ENCODE peak calls at places on chromosome 21, in seven cellular contexts. J, E, T, S, W, X and F are unnamed samples.

GRCh38 chr21:37072239-37072987 is 458 bp downstream of the PIGP start:
- DNase-seq in T (no peak), J (peak), S (peak), E (peak), W (no peak), X (peak), F (peak)

GRCh38 chr21:38773108-38774061 is 32.3 kb upstream of the ETS2 start:
- DNase-seq in S (no peak), J (no peak), E (no peak), X (no peak), T (no peak), W (no peak), F (no peak)

GRCh38 chr21:36796070-36796469 is 97.2 kb downstream of the SIM2 start:
- DNase-seq in X (no peak), J (no peak), W (no peak), T (no peak), S (no peak), E (no peak), F (no peak)

GRCh38 chr21:44337941-44338895 is 972 bp downstream of the CFAP410 start:
- DNase-seq in S (peak), W (peak), X (peak), J (peak), E (peak), T (peak), F (no peak)

GRCh38 chr21:32096411-32096810 is 182.4 kb downstream of the MIS18A start:
- DNase-seq in E (no peak), S (no peak), W (no peak), T (peak), X (no peak), J (no peak), F (no peak)

GRCh38 chr21:15667824-15668223 is 62.0 kb upstream of the USP25 start:
- DNase-seq in E (no peak), T (no peak), W (no peak), X (no peak), J (no peak), S (no peak), F (no peak)

GRCh38 chr21:32383812-32384211 is 9.0 kb downstream of the URB1 start:
- DNase-seq in W (no peak), T (no peak), S (no peak), E (no peak), X (no peak), J (no peak), F (no peak)

GRCh38 chr21:43361493-43362296 is 65.2 kb downstream of the SIK1 start:
- DNase-seq in J (no peak), T (no peak), X (peak), W (peak), S (no peak), E (peak), F (peak)

GRCh38 chr21:38402291-38402690 is 96.0 kb downstream of the ERG start:
- DNase-seq in J (no peak), X (no peak), W (no peak), T (no peak), S (no peak), E (no peak), F (no peak)

GRCh38 chr21:28798798-28799197 is 193.9 kb downstream of the LTN1 start:
- DNase-seq in T (no peak), S (no peak), J (no peak), X (no peak), W (no peak), E (no peak), F (no peak)

GRCh38 chr21:36584980-36585940 is 105.3 kb upstream of the CLDN14 start:
- DNase-seq in W (no peak), T (no peak), E (no peak), J (no peak), X (no peak), S (no peak), F (no peak)

GRCh38 chr21:44732956-44733355 is 21.6 kb upstream of the TSPEAR start:
- DNase-seq in J (no peak), X (no peak), T (no peak), S (no peak), W (no peak), E (no peak), F (no peak)

GRCh38 chr21:36429672-36430546 is 44.7 kb downstream of the CHAF1B start:
- DNase-seq in J (peak), W (peak), E (peak), X (peak), S (no peak), T (peak), F (peak)

GRCh38 chr21:14366998-14367397 is 15.9 kb downstream of the HSPA13 start:
- DNase-seq in W (no peak), T (no peak), J (no peak), X (no peak), E (no peak), S (no peak), F (no peak)

GRCh38 chr21:28705616-28706015 is 287.1 kb downstream of the LTN1 start:
- DNase-seq in S (no peak), W (no peak), E (no peak), X (no peak), T (no peak), J (no peak), F (no peak)

GRCh38 chr21:35529141-35529863 is 480.2 kb upstream of the RUNX1 start:
- DNase-seq in E (peak), J (no peak), S (no peak), T (no peak), X (no peak), W (peak), F (peak)

GRCh38 chr21:38798481-38798882 is 7.2 kb upstream of the ETS2 start:
- DNase-seq in W (no peak), S (no peak), X (peak), T (no peak), J (no peak), E (peak), F (no peak)

GRCh38 chr21:37915941-37916794 is at the start of gene KCNJ6:
- DNase-seq in X (no peak), W (no peak), S (no peak), E (no peak), J (peak), T (peak), F (no peak)

GRCh38 chr21:34080693-34081092 is 7.3 kb downstream of the MRPS6 start:
- DNase-seq in S (no peak), J (no peak), X (peak), W (no peak), E (no peak), T (no peak), F (no peak)

GRCh38 chr21:43287974-43288755 is 119.4 kb downstream of the CRYAA start:
- DNase-seq in S (no peak), X (peak), E (no peak), W (no peak), T (no peak), J (no peak), F (no peak)

GRCh38 chr21:30436986-30437385 is 3.1 kb upstream of the KRTAP15-1 start:
- DNase-seq in W (no peak), E (no peak), S (no peak), T (no peak), J (no peak), X (no peak), F (no peak)

GRCh38 chr21:41993744-41994143 is 16.4 kb downstream of the ZBTB21 start:
- DNase-seq in T (no peak), W (no peak), J (no peak), S (no peak), E (no peak), X (no peak), F (no peak)